ENCODE peak calls at places on chromosomes 3 and 15, in four cellular contexts. One of them, this sample, is unnamed.

GRCh38 chr3:45612918-45613602 is 18.5 kb downstream of the LIMD1 start:
- DNase-seq in HepG2: no peak
- DNase-seq in H1: no peak
- DNase-seq in GM12878: peak; percentile 91
- DNase-seq in this sample: no peak

GRCh38 chr3:52437326-52438103 is 7.4 kb downstream of the SEMA3G start:
- DNase-seq in HepG2: no peak
- DNase-seq in H1: no peak
- DNase-seq in GM12878: no peak
- DNase-seq in this sample: no peak

GRCh38 chr3:186217820-186218164 is 108.9 kb upstream of the ETV5 start:
- DNase-seq in HepG2: peak; percentile 76
- DNase-seq in H1: no peak
- DNase-seq in GM12878: peak; percentile 63
- DNase-seq in this sample: no peak

GRCh38 chr3:160686955-160687535 is 10.1 kb downstream of the ARL14 start:
- DNase-seq in HepG2: peak; percentile 6
- DNase-seq in H1: no peak
- DNase-seq in GM12878: no peak
- DNase-seq in this sample: no peak

GRCh38 chr3:55202320-55202719 is 274.5 kb upstream of the LRTM1 start:
- DNase-seq in HepG2: no peak
- DNase-seq in H1: no peak
- DNase-seq in GM12878: no peak
- DNase-seq in this sample: no peak

GRCh38 chr15:99230867-99231266 is 18.5 kb downstream of the TTC23 start:
- DNase-seq in HepG2: no peak
- DNase-seq in H1: no peak
- DNase-seq in GM12878: no peak
- DNase-seq in this sample: no peak

GRCh38 chr3:155560594-155560993 is 184.3 kb downstream of the PLCH1 start:
- DNase-seq in HepG2: no peak
- DNase-seq in H1: peak; percentile 36
- DNase-seq in GM12878: no peak
- DNase-seq in this sample: peak; percentile 58

GRCh38 chr15:90160781-90161727 is 40.1 kb upstream of the SEMA4B start:
- DNase-seq in HepG2: peak; percentile 68
- DNase-seq in H1: no peak
- DNase-seq in GM12878: no peak
- DNase-seq in this sample: no peak

GRCh38 chr3:108966773-108967172 is 13.1 kb upstream of the GUCA1C start:
- DNase-seq in HepG2: no peak
- DNase-seq in H1: no peak
- DNase-seq in GM12878: no peak
- DNase-seq in this sample: no peak

GRCh38 chr3:49930241-49930690 is 655 bp upstream of the MON1A start:
- DNase-seq in HepG2: no peak
- DNase-seq in H1: no peak
- DNase-seq in GM12878: no peak
- DNase-seq in this sample: no peak

GRCh38 chr3:55633333-55633732 is 146.2 kb upstream of the WNT5A start:
- DNase-seq in HepG2: no peak
- DNase-seq in H1: no peak
- DNase-seq in GM12878: no peak
- DNase-seq in this sample: no peak

GRCh38 chr15:48695088-48695834 is 49.8 kb upstream of the FBN1 start:
- DNase-seq in HepG2: no peak
- DNase-seq in H1: no peak
- DNase-seq in GM12878: no peak
- DNase-seq in this sample: no peak

GRCh38 chr15:88627463-88627862 is 6.3 kb downstream of the AEN start:
- DNase-seq in HepG2: no peak
- DNase-seq in H1: no peak
- DNase-seq in GM12878: no peak
- DNase-seq in this sample: no peak

GRCh38 chr3:4466783-4467521 is at the start of gene SUMF1:
- DNase-seq in HepG2: peak; percentile 75
- DNase-seq in H1: peak; percentile 44
- DNase-seq in GM12878: no peak
- DNase-seq in this sample: peak; percentile 59

GRCh38 chr15:73873889-73874511 is 636 bp downstream of the TBC1D21 start:
- DNase-seq in HepG2: peak; percentile 52
- DNase-seq in H1: no peak
- DNase-seq in GM12878: no peak
- DNase-seq in this sample: peak; percentile 54

GRCh38 chr3:129118745-129119144 is 2.9 kb downstream of the RAB43 start:
- DNase-seq in HepG2: no peak
- DNase-seq in H1: no peak
- DNase-seq in GM12878: no peak
- DNase-seq in this sample: no peak
- TF ChIP-seq ZNF274 in HepG2: no peak
- TF ChIP-seq ZNF274 in H1: no peak
- TF ChIP-seq ZNF274 in GM12878: no peak
- TF ChIP-seq ZNF274 in this sample: no peak

GRCh38 chr3:147618636-147619035 is 209.5 kb downstream of the ZIC1 start:
- DNase-seq in HepG2: no peak
- DNase-seq in H1: no peak
- DNase-seq in GM12878: no peak
- DNase-seq in this sample: no peak
- TF ChIP-seq SIN3A in HepG2: no peak
- TF ChIP-seq SIN3A in H1: no peak
- TF ChIP-seq SIN3A in GM12878: no peak
- TF ChIP-seq SIN3A in this sample: no peak

DNA sequence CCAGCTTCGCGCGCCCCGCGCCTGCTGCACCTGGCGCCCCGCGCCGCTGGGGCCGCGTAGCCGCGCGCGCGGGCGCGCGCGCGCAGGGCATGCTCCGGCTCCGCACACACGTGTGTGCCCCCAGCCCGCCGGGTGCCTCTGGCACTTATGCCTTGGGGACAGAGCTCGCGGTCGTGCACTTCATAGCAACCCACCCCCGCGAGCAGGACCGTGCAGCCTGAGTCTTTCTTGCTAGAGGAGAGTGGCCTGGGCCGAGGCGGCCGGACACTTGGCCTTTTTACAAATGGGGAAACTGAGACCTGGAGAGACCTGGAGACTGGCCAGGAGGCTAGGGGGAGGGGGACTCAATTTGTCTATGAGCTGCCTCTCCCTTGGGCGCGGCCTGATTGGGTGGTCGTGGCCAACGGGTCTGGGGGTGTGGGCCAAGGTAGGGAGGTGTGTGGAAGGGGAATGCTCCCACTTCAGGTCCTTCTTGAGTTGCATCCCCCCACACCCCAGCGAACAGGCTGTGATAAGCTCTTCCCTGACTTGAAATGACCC is 562 bp downstream of the NBEAL2 start:
- DNase-seq in HepG2: no peak
- DNase-seq in H1: no peak
- DNase-seq in GM12878: no peak
- DNase-seq in this sample: no peak
- TF ChIP-seq ZNF274 in HepG2: no peak
- TF ChIP-seq ZNF274 in H1: no peak
- TF ChIP-seq ZNF274 in GM12878: no peak
- TF ChIP-seq ZNF274 in this sample: no peak

GRCh38 chr3:70040386-70040785 is 40.9 kb downstream of the SAMMSON start:
- DNase-seq in HepG2: no peak
- DNase-seq in H1: no peak
- DNase-seq in GM12878: no peak
- DNase-seq in this sample: no peak
- TF ChIP-seq SIN3A in HepG2: no peak
- TF ChIP-seq SIN3A in H1: no peak
- TF ChIP-seq SIN3A in GM12878: no peak
- TF ChIP-seq SIN3A in this sample: no peak

GRCh38 chr15:82014989-82015388 is 30.8 kb downstream of the MEX3B start:
- DNase-seq in HepG2: no peak
- DNase-seq in H1: no peak
- DNase-seq in GM12878: no peak
- DNase-seq in this sample: no peak
- TF ChIP-seq ZNF274 in HepG2: no peak
- TF ChIP-seq ZNF274 in H1: no peak
- TF ChIP-seq ZNF274 in GM12878: no peak
- TF ChIP-seq ZNF274 in this sample: no peak

DNA sequence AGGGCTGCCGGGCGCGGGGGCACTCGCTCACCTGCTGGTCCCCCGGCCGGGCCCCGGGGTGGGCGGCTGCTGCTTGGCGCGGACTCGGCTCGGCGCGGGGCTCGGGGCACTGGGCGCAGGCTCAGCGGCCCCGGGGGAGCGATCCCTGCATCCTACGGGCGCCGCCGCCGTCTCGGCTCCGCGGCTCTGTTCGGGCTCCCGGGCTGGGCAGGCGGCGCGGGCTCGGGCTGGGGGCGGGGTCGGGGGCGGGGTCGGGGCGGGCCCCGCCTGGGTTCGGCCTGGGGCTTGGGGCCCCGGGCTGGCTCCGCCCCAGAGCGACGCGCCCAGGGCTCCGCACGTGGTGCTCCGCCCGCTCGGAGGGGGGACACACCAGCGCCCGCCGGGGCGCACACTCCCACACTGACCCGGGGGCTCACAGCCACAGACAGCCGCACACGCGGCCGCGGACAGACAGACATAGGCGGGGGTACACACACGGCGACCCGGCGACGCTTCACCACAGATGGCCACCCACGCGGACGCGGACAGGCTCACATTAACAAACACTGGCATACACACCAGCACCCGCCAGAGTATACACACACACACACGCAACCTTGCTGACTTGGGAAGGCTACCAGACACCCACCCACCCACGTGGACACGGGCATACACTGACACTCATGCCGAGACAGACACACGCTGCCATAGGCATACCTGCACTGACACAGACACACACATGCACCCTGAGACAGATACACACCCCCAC is at the start of gene SCN5A:
- DNase-seq in HepG2: no peak
- DNase-seq in H1: no peak
- DNase-seq in GM12878: no peak
- DNase-seq in this sample: no peak
- TF ChIP-seq SIN3A in HepG2: no peak
- TF ChIP-seq SIN3A in H1: no peak
- TF ChIP-seq SIN3A in GM12878: no peak
- TF ChIP-seq SIN3A in this sample: no peak

DNA sequence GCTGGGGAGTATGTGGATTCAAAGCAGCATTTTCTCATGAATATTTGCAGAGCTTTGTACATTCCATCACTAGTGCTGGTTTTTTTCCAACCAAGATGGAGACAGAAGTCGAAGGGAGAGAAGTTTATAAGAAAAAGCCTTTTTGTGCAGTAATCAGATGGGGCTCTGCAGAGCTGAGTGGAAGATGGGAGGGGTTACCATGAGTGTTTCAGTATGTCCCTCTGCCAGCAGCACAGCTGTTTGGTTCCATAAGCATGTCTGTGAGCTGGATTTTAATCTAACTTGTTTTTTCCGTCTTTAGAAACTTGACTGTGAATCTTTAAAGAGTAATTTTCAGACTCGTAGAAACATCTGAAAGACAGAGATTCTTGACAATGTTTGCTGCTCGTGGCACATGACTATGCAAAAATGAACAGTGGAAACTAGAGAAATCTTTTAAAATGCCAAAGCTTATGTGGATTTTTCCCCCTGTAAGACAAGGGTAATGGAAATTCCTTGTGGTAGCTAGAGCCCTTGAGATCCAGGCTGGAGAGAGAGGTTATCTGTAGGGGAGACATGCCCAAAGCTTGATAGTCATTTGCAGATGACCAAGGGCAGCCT is 20.3 kb downstream of the STARD9 start:
- DNase-seq in HepG2: no peak
- DNase-seq in H1: no peak
- DNase-seq in GM12878: no peak
- DNase-seq in this sample: no peak
- TF ChIP-seq ZNF274 in HepG2: no peak
- TF ChIP-seq ZNF274 in H1: no peak
- TF ChIP-seq ZNF274 in GM12878: no peak
- TF ChIP-seq ZNF274 in this sample: no peak